ENCODE peak calls at places on chromosomes 6 and 20, in four cellular contexts. Q, P, U and S are unnamed samples.

GRCh38 chr6:140609956-140610355 is 1235.5 kb upstream of the CITED2 start:
- DNase-seq in U (no peak), P (no peak), Q (no peak), S (peak; percentile 47)

GRCh38 chr6:16805190-16805860 is 44.1 kb upstream of the ATXN1 start:
- DNase-seq in P (no peak), U (no peak), Q (no peak), S (peak; percentile 21)

GRCh38 chr6:132199343-132199742 is 201.9 kb downstream of the MOXD1 start:
- DNase-seq in Q (no peak), U (no peak), P (no peak), S (peak; percentile 85)

GRCh38 chr6:157898169-157898568 is 75.1 kb downstream of the SNX9 start:
- DNase-seq in U (no peak), Q (no peak), P (peak; percentile 55), S (no peak)

GRCh38 chr6:2850480-2851150 is 9.0 kb upstream of the SERPINB1 start:
- DNase-seq in Q (no peak), P (no peak), U (no peak), S (peak; percentile 80)

GRCh38 chr6:113449051-113449450 is 408.1 kb upstream of the MARCKS start:
- DNase-seq in Q (no peak), U (no peak), P (no peak), S (peak; percentile 33)

GRCh38 chr20:50592282-50593004 is 82.3 kb downstream of the PTPN1 start:
- DNase-seq in P (no peak), Q (no peak), U (no peak), S (no peak)

GRCh38 chr6:53813096-53813495 is 18.3 kb downstream of the LRRC1 start:
- DNase-seq in U (no peak), Q (no peak), P (no peak), S (no peak)

GRCh38 chr6:13248053-13248452 is 80.3 kb downstream of the TBC1D7 start:
- DNase-seq in Q (no peak), U (no peak), P (no peak), S (peak; percentile 32)

GRCh38 chr6:18656506-18656905 is 269.4 kb downstream of the RNF144B start:
- DNase-seq in Q (no peak), U (no peak), P (no peak), S (no peak)